ENCODE peak calls at places on chromosome 13, in seven cellular contexts. B, Q, U, Y, I, A and L are unnamed samples.
A peak's percentile ranks its signal among the peaks of the same experiment; 100 is the strongest.

GRCh38 chr13:48132961-48133360 is 38.1 kb upstream of the MED4 start:
- DNase-seq in B (no peak), Q (no peak), U (no peak), Y (no peak), I (no peak), A (no peak), L (no peak)

GRCh38 chr13:25574437-25575426 is 203.0 kb downstream of the ATP8A2 start:
- DNase-seq in B (no peak), Q (peak; percentile 62), U (peak; percentile 82), Y (peak; percentile 78), I (peak; percentile 92), A (peak; percentile 88), L (peak; percentile 87)

GRCh38 chr13:80441968-80442367 is 101.0 kb upstream of the SPRY2 start:
- DNase-seq in B (no peak), Q (no peak), U (no peak), Y (no peak), I (no peak), A (peak; percentile 14), L (no peak)

GRCh38 chr13:93080587-93080986 is 146.0 kb upstream of the GPC6 start:
- DNase-seq in B (no peak), Q (no peak), U (no peak), Y (no peak), I (no peak), A (peak; percentile 2), L (peak; percentile 52)

GRCh38 chr13:85654227-85654626 is 145.0 kb downstream of the SLITRK6 start:
- DNase-seq in B (no peak), Q (no peak), U (no peak), Y (no peak), I (no peak), A (no peak), L (peak; percentile 24)

GRCh38 chr13:59510377-59510776 is 653.4 kb downstream of the DIAPH3 start:
- DNase-seq in B (no peak), Q (no peak), U (no peak), Y (no peak), I (no peak), A (no peak), L (no peak)

GRCh38 chr13:29532136-29532535 is 63.4 kb downstream of the SLC7A1 start:
- DNase-seq in B (no peak), Q (no peak), U (no peak), Y (no peak), I (no peak), A (no peak), L (no peak)

GRCh38 chr13:41670873-41671443 is 213.6 kb downstream of the RGCC start:
- DNase-seq in B (no peak), Q (no peak), U (no peak), Y (no peak), I (no peak), A (no peak), L (no peak)

GRCh38 chr13:100483836-100484381 is 104.7 kb downstream of the GGACT start:
- DNase-seq in B (no peak), Q (no peak), U (no peak), Y (no peak), I (no peak), A (no peak), L (no peak)

GRCh38 chr13:113877149-113877990 is 13.5 kb upstream of the GAS6 start:
- DNase-seq in B (no peak), Q (no peak), U (no peak), Y (no peak), I (no peak), A (no peak), L (no peak)

GRCh38 chr13:95176611-95177259 is 124.5 kb downstream of the ABCC4 start:
- DNase-seq in B (no peak), Q (no peak), U (no peak), Y (peak; percentile 15), I (no peak), A (no peak), L (no peak)

GRCh38 chr13:106570354-106570822 is 2.5 kb upstream of the ARGLU1 start:
- DNase-seq in B (peak; percentile 72), Q (peak; percentile 83), U (peak; percentile 86), Y (peak; percentile 81), I (peak; percentile 87), A (peak; percentile 69), L (peak; percentile 50)

GRCh38 chr13:113291997-113292862 is 4.8 kb upstream of the LAMP1 start:
- DNase-seq in B (no peak), Q (no peak), U (no peak), Y (peak; percentile 44), I (peak; percentile 23), A (peak; percentile 73), L (peak; percentile 38)

GRCh38 chr13:113964251-113964995 is 9.5 kb downstream of the C13orf46 start:
- DNase-seq in B (no peak), Q (no peak), U (no peak), Y (no peak), I (no peak), A (no peak), L (no peak)

GRCh38 chr13:77514336-77514726 is 21.2 kb upstream of the SCEL start:
- DNase-seq in B (no peak), Q (no peak), U (no peak), Y (no peak), I (no peak), A (no peak), L (no peak)

GRCh38 chr13:79389031-79389430 is 17.0 kb downstream of the RBM26 start:
- DNase-seq in B (no peak), Q (no peak), U (no peak), Y (no peak), I (no peak), A (no peak), L (no peak)

GRCh38 chr13:107138987-107139386 is 571.0 kb upstream of the ARGLU1 start:
- DNase-seq in B (no peak), Q (peak; percentile 34), U (no peak), Y (no peak), I (no peak), A (no peak), L (no peak)

GRCh38 chr13:33797622-33798021 is 20.3 kb upstream of the RFC3 start:
- DNase-seq in B (no peak), Q (no peak), U (no peak), Y (peak; percentile 48), I (no peak), A (peak; percentile 51), L (no peak)

GRCh38 chr13:99281811-99282263 is 23.7 kb upstream of the GPR18 start:
- DNase-seq in B (peak; percentile 10), Q (peak; percentile 72), U (peak; percentile 87), Y (peak; percentile 60), I (peak; percentile 44), A (no peak), L (no peak)
- H3K4me3 ChIP-seq in B (no peak overlapping the region), Q (no peak overlapping the region), U (no peak overlapping the region), Y (no peak overlapping the region), I (no peak overlapping the region), A (no peak overlapping the region), L (no peak overlapping the region)

DNA sequence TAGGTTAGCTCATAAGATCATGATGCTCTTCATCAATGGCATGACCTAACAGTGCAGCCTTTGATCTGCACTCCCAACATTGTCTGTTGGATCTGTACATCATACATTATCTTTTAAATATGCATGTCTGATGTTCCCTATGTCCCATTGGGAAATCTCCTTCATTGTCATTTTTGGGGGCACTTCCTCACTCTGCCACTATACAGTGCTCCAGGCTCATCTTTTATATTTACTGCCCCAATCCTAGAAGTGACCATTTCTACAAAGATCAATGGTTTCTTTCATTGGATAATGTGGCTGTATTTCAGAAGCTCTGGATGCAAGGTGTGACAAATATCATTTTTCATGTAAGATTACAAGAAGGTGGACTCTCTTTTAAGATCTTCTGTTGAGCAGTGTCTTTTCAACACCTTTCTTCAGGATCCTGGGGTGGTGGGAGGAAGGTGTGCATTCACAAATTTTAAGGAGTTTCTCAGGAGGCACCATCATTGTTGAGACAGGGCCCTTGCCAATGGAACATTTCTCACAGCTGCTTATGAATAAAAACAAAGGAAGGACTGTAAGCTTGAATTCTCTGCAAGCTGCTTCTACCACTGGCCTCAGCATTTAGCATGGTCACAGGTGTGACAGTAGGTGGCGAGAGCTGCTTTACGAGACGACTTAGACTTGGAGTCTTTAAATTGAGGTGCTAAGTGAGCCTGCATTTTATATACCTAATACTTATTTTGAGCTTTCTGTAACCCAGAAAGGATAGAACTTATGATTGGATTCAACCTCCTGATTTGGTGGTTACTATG is 403.0 kb downstream of the LMO7 start:
- DNase-seq in B (no peak), Q (no peak), U (no peak), Y (no peak), I (no peak), A (no peak), L (peak; percentile 5)
- TF ChIP-seq CTCF in B (no peak), Q (no peak), U (no peak), Y (peak; percentile 17), I (no peak), A (no peak), L (no peak)

GRCh38 chr13:27967736-27968315 is 1.3 kb downstream of the CDX2 start:
- DNase-seq in B (no peak), Q (no peak), U (no peak), Y (no peak), I (no peak), A (no peak), L (no peak)
- H3K4me3 ChIP-seq in B (peak overlapping the region; percentile 31), Q (peak overlapping the region; percentile 1), U (peak overlapping the region; percentile 77), Y (no peak overlapping the region), I (no peak overlapping the region), A (no peak overlapping the region), L (no peak overlapping the region)

GRCh38 chr13:42883771-42884170 is 102.4 kb downstream of the FAM216B start:
- DNase-seq in B (no peak), Q (no peak), U (no peak), Y (peak; percentile 82), I (peak; percentile 46), A (peak; percentile 80), L (peak; percentile 39)
- TF ChIP-seq CTCF in B (no peak), Q (no peak), U (no peak), Y (peak; percentile 19), I (no peak), A (peak; percentile 15), L (peak; percentile 50)

GRCh38 chr13:36778083-36778671 is 40.8 kb upstream of the RFXAP start:
- DNase-seq in B (no peak), Q (no peak), U (no peak), Y (peak; percentile 12), I (no peak), A (peak; percentile 39), L (peak; percentile 23)
- H3K4me3 ChIP-seq in B (no peak overlapping the region), Q (no peak overlapping the region), U (no peak overlapping the region), Y (no peak overlapping the region), I (no peak overlapping the region), A (peak overlapping the region; percentile 24), L (no peak overlapping the region)

DNA sequence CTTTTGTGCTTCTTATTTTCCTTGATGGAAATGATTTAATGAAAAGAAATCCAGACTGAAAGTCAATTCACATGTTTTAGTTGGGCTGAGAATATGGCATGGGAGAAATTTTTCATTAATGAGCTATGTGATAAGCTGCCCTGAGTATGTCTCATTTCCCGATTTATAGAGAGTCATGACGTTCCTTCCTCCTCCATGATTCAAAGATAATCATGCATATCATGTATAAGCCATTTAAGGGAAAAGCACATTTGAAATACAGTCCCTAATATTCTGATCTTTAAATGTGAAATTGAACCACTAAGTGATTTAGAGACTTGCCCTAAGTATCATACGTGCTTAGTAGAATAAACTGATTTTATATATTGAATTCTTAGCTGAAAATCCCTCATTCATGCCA is 840.9 kb downstream of the PCDH17 start:
- DNase-seq in B (no peak), Q (no peak), U (no peak), Y (no peak), I (no peak), A (no peak), L (no peak)
- TF ChIP-seq CTCF in B (no peak), Q (no peak), U (no peak), Y (no peak), I (no peak), A (no peak), L (no peak)